ENCODE peak calls at places on chromosomes 13 and 19, in five cellular contexts. F is GM23338, B is Panc1, C is cardiac muscle cell, K is thoracic aorta. T is an unnamed sample. For H3K36me3, the result is how much of the 10 kb centered on the place peaks cover.

GRCh38 chr19:7348587-7349230 is at the start of gene ARHGEF18:
- DNase-seq in F (no peak), B (no peak), C (no peak), K (no peak), T (peak)

GRCh38 chr13:95684463-95684862 is 7.5 kb downstream of the DNAJC3 start:
- DNase-seq in F (peak), B (no peak), C (no peak), K (no peak), T (no peak)

GRCh38 chr13:30832845-30833332 is 73.2 kb upstream of the MEDAG start:
- DNase-seq in F (peak), B (no peak), C (peak), K (no peak), T (no peak)

GRCh38 chr19:41697198-41697855 is 9.3 kb upstream of the CEACAM7 start:
- DNase-seq in F (no peak), B (no peak), C (no peak), K (no peak), T (no peak)

GRCh38 chr13:44918323-44919102 is 70.8 kb downstream of the NUFIP1 start:
- DNase-seq in F (peak), B (peak), C (peak), K (peak), T (peak)

GRCh38 chr19:44764975-44765948 is 12.4 kb upstream of the CBLC start:
- DNase-seq in F (no peak), B (no peak), C (no peak), K (no peak), T (no peak)

GRCh38 chr13:38308736-38309135 is 40.9 kb upstream of the UFM1 start:
- DNase-seq in F (no peak), B (no peak), C (peak), K (no peak), T (no peak)

GRCh38 chr19:48627865-48628314 is 8.6 kb downstream of the SPHK2 start:
- DNase-seq in F (no peak), B (no peak), C (no peak), K (no peak), T (no peak)

GRCh38 chr13:94419304-94419943 is 60.1 kb downstream of the DCT start:
- DNase-seq in F (no peak), B (peak), C (peak), K (no peak), T (no peak)

GRCh38 chr13:98915563-98916348 is 62.1 kb downstream of the DOCK9 start:
- DNase-seq in F (no peak), B (no peak), C (no peak), K (no peak), T (no peak)

GRCh38 chr19:38640368-38640767 is 7.1 kb upstream of the ACTN4 start:
- DNase-seq in F (no peak), B (no peak), C (no peak), K (no peak), T (no peak)

GRCh38 chr13:42218576-42218975 is 53.4 kb upstream of the AKAP11 start:
- DNase-seq in F (no peak), B (no peak), C (no peak), K (no peak), T (no peak)

GRCh38 chr13:42214445-42214844 is 57.5 kb upstream of the AKAP11 start:
- DNase-seq in F (no peak), B (no peak), C (no peak), K (no peak), T (no peak)

GRCh38 chr13:42216422-42216735 is 55.6 kb upstream of the AKAP11 start:
- DNase-seq in F (no peak), B (no peak), C (no peak), K (no peak), T (no peak)

GRCh38 chr13:42219051-42219450 is 52.9 kb upstream of the AKAP11 start:
- DNase-seq in F (no peak), B (no peak), C (no peak), K (no peak), T (no peak)

GRCh38 chr13:42215578-42216421 is 56.2 kb upstream of the AKAP11 start:
- DNase-seq in F (peak), B (no peak), C (peak), K (no peak), T (no peak)
- H3K36me3 ChIP-seq in F (under half), B (under half), C (under half), K (under half), T (under half)

GRCh38 chr13:40776232-40776631 is 5.2 kb upstream of the MRPS31 start:
- DNase-seq in F (no peak), B (no peak), C (no peak), K (no peak), T (no peak)
- H3K4me3 ChIP-seq in F (no peak), B (no peak), C (no peak), K (no peak), T (no peak)

GRCh38 chr19:56091751-56092546 is 29.1 kb downstream of the ZNF787 start:
- DNase-seq in F (no peak), B (no peak), C (no peak), K (no peak), T (no peak)
- H3K36me3 ChIP-seq in F (under half), B (under half), C (under half), K (under half), T (under half)

GRCh38 chr19:5567971-5568407 is 236 bp upstream of the TINCR start:
- DNase-seq in F (no peak), B (no peak), C (no peak), K (no peak), T (no peak)
- H3K4me3 ChIP-seq in F (peak), B (peak), C (peak), K (no peak), T (no peak)

GRCh38 chr13:73556902-73557301 is 498.1 kb downstream of the KLF5 start:
- DNase-seq in F (no peak), B (no peak), C (peak), K (no peak), T (no peak)
- H3K36me3 ChIP-seq in F (under half), B (under half), C (under half), K (under half), T (under half)

GRCh38 chr19:512548-513365 is 5.5 kb downstream of the TPGS1 start:
- DNase-seq in F (no peak), B (no peak), C (no peak), K (no peak), T (no peak)
- H3K4me3 ChIP-seq in F (peak), B (no peak), C (no peak), K (no peak), T (no peak)

DNA sequence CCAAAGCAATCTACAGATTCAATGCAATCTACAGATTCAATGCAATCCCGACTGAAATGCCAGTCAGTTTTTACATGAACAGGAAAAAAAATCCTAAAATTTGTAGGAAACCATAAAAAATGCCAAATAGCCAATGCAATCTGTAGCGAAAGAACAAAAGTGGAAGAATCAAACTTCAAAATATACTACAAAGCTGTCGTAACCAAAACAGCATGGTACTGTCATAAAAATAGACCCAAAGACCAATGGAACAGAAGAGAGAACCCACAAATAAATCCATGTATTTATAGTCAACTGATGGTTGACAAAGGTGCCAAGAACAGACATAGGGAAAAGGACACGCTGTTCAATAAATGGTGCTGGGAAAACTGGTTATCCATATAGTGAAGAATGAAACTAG is 17.7 kb downstream of the ZNF829 start:
- DNase-seq in F (no peak), B (no peak), C (no peak), K (no peak), T (no peak)
- H3K36me3 ChIP-seq in F (half or more), B (under half), C (under half), K (half or more), T (half or more)

GRCh38 chr19:51904331-51905165 is at the start of gene ZNF649:
- DNase-seq in F (peak), B (peak), C (peak), K (peak), T (peak)

GRCh38 chr19:51903192-51903591 is 1.6 kb downstream of the ZNF649 start:
- DNase-seq in F (peak), B (no peak), C (no peak), K (no peak), T (no peak)

GRCh38 chr19:51901860-51902259 is 3.0 kb downstream of the ZNF649 start:
- DNase-seq in F (peak), B (no peak), C (no peak), K (no peak), T (no peak)
- H3K4me3 ChIP-seq in F (peak), B (no peak), C (no peak), K (no peak), T (no peak)

GRCh38 chr13:112838038-112838965 is 130.7 kb upstream of the MCF2L start:
- DNase-seq in F (no peak), B (no peak), C (no peak), K (no peak), T (no peak)
- H3K36me3 ChIP-seq in F (under half), B (under half), C (under half), K (under half), T (under half)

DNA sequence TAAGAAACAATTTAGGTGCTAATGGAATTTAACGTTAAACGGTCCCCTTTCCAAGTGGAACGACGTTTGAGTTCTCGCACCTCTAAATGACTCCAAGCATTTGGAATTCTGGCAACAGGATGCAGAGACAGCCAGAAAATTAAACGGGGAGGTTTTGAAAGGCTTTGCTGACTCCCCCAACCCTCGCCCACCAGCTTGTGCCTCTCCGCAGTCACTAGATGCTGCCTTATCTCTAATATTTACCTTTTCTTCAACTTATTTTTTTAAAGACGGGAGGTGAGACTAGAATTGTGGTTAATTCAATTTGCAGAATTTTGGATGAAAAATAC is 2.5 kb downstream of the ZIC2 start:
- DNase-seq in F (no peak), B (no peak), C (no peak), K (no peak), T (no peak)
- H3K4me3 ChIP-seq in F (peak), B (peak), C (no peak), K (no peak), T (no peak)